ENCODE peak calls at places on chromosomes 12 and 14, in five cellular contexts. P, D, B, A and W are unnamed samples.

GRCh38 chr12:132477009-132477702 is 12.8 kb upstream of the FBRSL1 start:
- DNase-seq in P (no peak), D (no peak), B (no peak), A (no peak), W (no peak)

GRCh38 chr12:68896881-68897540 is 36.0 kb downstream of the CPM start:
- DNase-seq in P (no peak), D (no peak), B (no peak), A (no peak), W (peak; percentile 26)

GRCh38 chr12:92470608-92471021 is 232.2 kb upstream of the PLEKHG7 start:
- DNase-seq in P (no peak), D (no peak), B (no peak), A (no peak), W (peak; percentile 91)

GRCh38 chr14:34715108-34715863 is 893 bp upstream of the CFL2 start:
- DNase-seq in P (no peak), D (no peak), B (no peak), A (no peak), W (no peak)

GRCh38 chr12:2608608-2608945 is 186.2 kb upstream of the FKBP4 start:
- DNase-seq in P (no peak), D (no peak), B (no peak), A (no peak), W (no peak)

GRCh38 chr12:9363145-9363544 is 154.9 kb upstream of the PZP start:
- DNase-seq in P (no peak), D (no peak), B (no peak), A (no peak), W (peak; percentile 57)

GRCh38 chr12:46770501-46771183 is 55.2 kb downstream of the SLC38A4 start:
- DNase-seq in P (no peak), D (no peak), B (peak; percentile 78), A (peak; percentile 12), W (no peak)

GRCh38 chr12:95591731-95592130 is 40.5 kb upstream of the USP44 start:
- DNase-seq in P (no peak), D (no peak), B (no peak), A (no peak), W (no peak)

GRCh38 chr14:64604001-64604400 is 54.2 kb downstream of the PPP1R36 start:
- DNase-seq in P (no peak), D (no peak), B (no peak), A (no peak), W (no peak)

GRCh38 chr12:117032593-117033381 is 66.4 kb downstream of the TESC start:
- DNase-seq in P (no peak), D (no peak), B (no peak), A (no peak), W (no peak)

GRCh38 chr12:103751171-103751570 is 89.9 kb downstream of the NT5DC3 start:
- DNase-seq in P (no peak), D (no peak), B (no peak), A (peak; percentile 31), W (no peak)

GRCh38 chr14:100531591-100532121 is 55.6 kb downstream of the BEGAIN start:
- DNase-seq in P (no peak), D (no peak), B (no peak), A (no peak), W (no peak)

GRCh38 chr14:53943751-53944083 is 12.9 kb downstream of the BMP4 start:
- DNase-seq in P (no peak), D (no peak), B (no peak), A (no peak), W (no peak)

GRCh38 chr14:103362780-103363179 is 22.4 kb upstream of the MARK3 start:
- DNase-seq in P (no peak), D (no peak), B (no peak), A (no peak), W (no peak)

GRCh38 chr14:51834218-51834617 is 26.2 kb upstream of the GNG2 start:
- DNase-seq in P (no peak), D (no peak), B (no peak), A (no peak), W (no peak)

GRCh38 chr12:55771736-55772135 is 28.8 kb downstream of the GDF11 start:
- DNase-seq in P (no peak), D (no peak), B (no peak), A (no peak), W (no peak)

GRCh38 chr14:22982477-22983245 is at the start of gene AJUBA:
- DNase-seq in P (no peak), D (no peak), B (peak; percentile 98), A (peak; percentile 86), W (no peak)

GRCh38 chr12:108302471-108303311 is 36.4 kb downstream of the CMKLR1 start:
- DNase-seq in P (peak; percentile 81), D (peak; percentile 41), B (peak; percentile 84), A (no peak), W (no peak)

GRCh38 chr14:42004321-42004720 is 397.6 kb downstream of the LRFN5 start:
- DNase-seq in P (no peak), D (no peak), B (no peak), A (no peak), W (no peak)

GRCh38 chr14:21112267-21112666 is 11.4 kb downstream of the TMEM253 start:
- DNase-seq in P (no peak), D (no peak), B (no peak), A (no peak), W (no peak)

GRCh38 chr14:21106506-21107359 is 5.9 kb downstream of the TMEM253 start:
- DNase-seq in P (no peak), D (peak; percentile 70), B (peak; percentile 84), A (peak; percentile 74), W (no peak)

GRCh38 chr14:21108791-21109190 is 7.9 kb downstream of the TMEM253 start:
- DNase-seq in P (no peak), D (no peak), B (no peak), A (no peak), W (no peak)

GRCh38 chr14:21107360-21107781 is 6.5 kb downstream of the TMEM253 start:
- DNase-seq in P (no peak), D (no peak), B (no peak), A (no peak), W (no peak)

DNA sequence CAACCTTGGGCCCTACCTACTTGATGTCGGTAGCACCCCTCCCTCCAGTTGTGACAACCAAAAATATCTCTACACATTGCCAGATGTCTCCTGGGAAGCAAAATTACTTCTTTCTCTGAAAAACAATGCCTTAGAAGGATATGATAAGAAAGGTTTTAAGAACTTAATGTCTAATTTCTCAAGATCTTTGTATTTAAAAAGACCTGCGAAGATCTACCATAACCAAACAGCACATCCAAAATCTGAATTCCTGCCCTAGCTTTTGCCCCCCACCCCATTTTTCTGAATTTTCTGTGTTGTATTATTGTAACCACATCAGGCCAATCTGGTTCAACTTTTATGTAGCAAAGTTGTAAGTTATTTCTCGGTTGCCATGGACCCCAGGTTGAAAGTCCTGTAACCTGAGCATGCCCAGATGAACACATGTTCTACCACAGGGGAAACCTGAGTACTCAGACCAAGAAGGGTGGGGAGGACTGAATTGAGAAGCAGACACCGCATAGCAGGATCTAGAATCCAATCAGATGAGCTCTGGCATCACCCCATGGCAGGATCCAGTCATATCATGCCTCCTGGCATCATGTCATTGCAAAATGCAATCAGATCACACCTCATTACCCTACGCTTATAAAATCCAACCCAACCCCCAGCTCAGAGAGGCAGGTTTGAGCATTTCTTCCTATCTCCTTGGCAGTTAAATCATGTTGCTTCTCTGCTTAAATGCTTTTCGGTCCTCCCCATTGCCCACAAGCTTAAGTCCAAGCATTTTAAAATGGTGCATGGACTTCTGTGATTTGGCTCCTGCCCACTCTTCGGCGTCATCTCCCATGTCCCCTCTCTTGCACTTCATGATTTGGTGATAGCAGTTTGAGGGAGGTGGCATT is 8.8 kb downstream of the TMEM253 start:
- DNase-seq in P (no peak), D (no peak), B (peak; percentile 79), A (no peak), W (peak; percentile 57)
- TF ChIP-seq SUZ12 in P (no peak), D (no peak), B (no peak), A (no peak), W (no peak)

GRCh38 chr14:92482621-92483319 is 30.8 kb upstream of the RIN3 start:
- DNase-seq in P (no peak), D (no peak), B (no peak), A (no peak), W (no peak)
- TF ChIP-seq SUZ12 in P (no peak), D (no peak), B (no peak), A (no peak), W (no peak)

GRCh38 chr12:27573972-27574371 is 50.0 kb downstream of the PPFIBP1 start:
- DNase-seq in P (no peak), D (no peak), B (no peak), A (no peak), W (no peak)
- TF ChIP-seq SUZ12 in P (no peak), D (no peak), B (no peak), A (no peak), W (no peak)

GRCh38 chr14:60981626-60982455 is 796 bp downstream of the SLC38A6 start:
- DNase-seq in P (no peak), D (no peak), B (peak; percentile 45), A (peak; percentile 10), W (peak; percentile 5)
- TF ChIP-seq SUZ12 in P (no peak), D (no peak), B (no peak), A (no peak), W (no peak)

GRCh38 chr14:57078054-57078453 is 190.7 kb downstream of the EXOC5 start:
- DNase-seq in P (no peak), D (no peak), B (no peak), A (no peak), W (no peak)
- TF ChIP-seq SUZ12 in P (no peak), D (no peak), B (no peak), A (no peak), W (no peak)

DNA sequence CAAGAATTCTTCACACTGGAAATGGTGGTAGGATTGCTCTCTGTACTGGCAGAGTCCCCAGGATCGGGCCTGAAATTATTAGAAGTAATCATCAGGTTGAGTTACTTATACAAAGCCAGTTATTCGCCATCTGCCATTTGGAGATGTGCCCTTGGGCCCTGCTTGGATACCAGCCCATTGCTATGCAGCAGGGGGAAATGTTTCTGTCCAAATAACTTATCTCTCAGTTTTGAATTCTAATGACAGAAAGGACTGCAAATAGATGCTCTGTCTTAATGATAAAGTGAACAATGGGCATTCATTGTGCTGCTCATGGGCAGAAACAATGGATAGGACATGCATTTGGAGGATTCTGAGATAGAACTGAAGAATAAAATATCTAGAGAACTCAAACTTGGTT is 139.1 kb upstream of the PELI2 start:
- DNase-seq in P (no peak), D (no peak), B (no peak), A (no peak), W (no peak)
- TF ChIP-seq SUZ12 in P (no peak), D (no peak), B (no peak), A (no peak), W (no peak)

DNA sequence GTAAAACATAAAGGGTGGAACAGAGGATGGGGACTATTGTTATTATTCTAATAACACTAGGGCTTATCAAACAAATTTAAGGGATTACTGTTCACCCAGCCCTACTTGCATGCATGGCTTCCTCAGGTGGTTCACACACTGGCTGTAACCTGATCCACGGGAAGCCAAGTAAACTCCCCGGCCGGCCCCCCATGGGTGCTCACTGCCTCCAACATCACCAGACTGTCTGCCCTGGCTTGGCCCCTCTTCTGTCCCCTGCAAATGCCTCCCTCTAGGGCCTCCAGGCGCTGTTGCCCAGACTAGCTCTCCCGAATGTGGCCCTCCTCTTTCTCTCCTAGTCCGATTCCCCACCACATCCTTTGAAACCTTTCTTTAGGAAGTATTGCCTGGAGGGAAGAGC is 18.6 kb downstream of the FAIM2 start:
- DNase-seq in P (no peak), D (no peak), B (no peak), A (no peak), W (no peak)
- TF ChIP-seq SUZ12 in P (no peak), D (no peak), B (no peak), A (no peak), W (no peak)

GRCh38 chr12:89542912-89543592 is 17.2 kb upstream of the POC1B start:
- DNase-seq in P (peak; percentile 81), D (peak; percentile 53), B (peak; percentile 73), A (peak; percentile 77), W (peak; percentile 38)
- TF ChIP-seq SUZ12 in P (no peak), D (no peak), B (no peak), A (no peak), W (no peak)